ENCODE peak calls at places on chromosomes 2 and 18, in eight cellular contexts. T, P, U, C, H, F, G and M are unnamed samples.

GRCh38 chr2:186437719-186438118 is 48.3 kb upstream of the ZC3H15 start:
- DNase-seq in T (no peak), P (no peak), U (no peak), C (no peak), H (no peak), F (no peak), G (no peak), M (no peak)

GRCh38 chr2:6977095-6977777 is 60.0 kb downstream of the RNF144A start:
- DNase-seq in T (no peak), P (peak), U (no peak), C (no peak), H (no peak), F (no peak), G (no peak), M (no peak)

GRCh38 chr2:1638281-1638860 is 105.9 kb downstream of the PXDN start:
- DNase-seq in T (no peak), P (no peak), U (no peak), C (no peak), H (no peak), F (no peak), G (no peak), M (no peak)

GRCh38 chr2:27704342-27704876 is 40.7 kb downstream of the SLC4A1AP start:
- DNase-seq in T (no peak), P (no peak), U (no peak), C (no peak), H (no peak), F (no peak), G (no peak), M (no peak)

GRCh38 chr18:31440787-31441186 is 6.8 kb upstream of the DSG3 start:
- DNase-seq in T (no peak), P (no peak), U (no peak), C (no peak), H (no peak), F (no peak), G (no peak), M (no peak)

GRCh38 chr2:121285077-121285449 is at the start of gene TFCP2L1:
- DNase-seq in T (peak), P (peak), U (no peak), C (peak), H (no peak), F (peak), G (peak), M (no peak)

GRCh38 chr2:64857581-64858471 is 131.4 kb upstream of the SLC1A4 start:
- DNase-seq in T (no peak), P (no peak), U (no peak), C (no peak), H (no peak), F (no peak), G (no peak), M (no peak)

GRCh38 chr2:70767699-70768584 is at the start of gene ADD2:
- DNase-seq in T (peak), P (peak), U (no peak), C (peak), H (no peak), F (peak), G (peak), M (peak)

GRCh38 chr2:225660262-225661091 is 261.0 kb downstream of the NYAP2 start:
- DNase-seq in T (peak), P (peak), U (peak), C (peak), H (no peak), F (peak), G (peak), M (peak)

GRCh38 chr2:6148887-6149286 is 456.7 kb downstream of the SOX11 start:
- DNase-seq in T (no peak), P (no peak), U (no peak), C (no peak), H (no peak), F (no peak), G (no peak), M (no peak)

GRCh38 chr2:79686884-79687283 is 174.0 kb downstream of the CTNNA2 start:
- DNase-seq in T (no peak), P (no peak), U (no peak), C (no peak), H (no peak), F (no peak), G (no peak), M (no peak)

GRCh38 chr18:7514796-7515440 is 52.2 kb upstream of the PTPRM start:
- DNase-seq in T (no peak), P (no peak), U (no peak), C (no peak), H (no peak), F (peak), G (peak), M (no peak)

GRCh38 chr2:64222942-64223511 is 78.8 kb upstream of the PELI1 start:
- DNase-seq in T (no peak), P (no peak), U (no peak), C (no peak), H (no peak), F (no peak), G (no peak), M (no peak)

GRCh38 chr2:150792780-150793300 is 305.4 kb upstream of the RND3 start:
- DNase-seq in T (no peak), P (no peak), U (no peak), C (no peak), H (no peak), F (no peak), G (no peak), M (no peak)

GRCh38 chr2:236309669-236310029 is 45.4 kb upstream of the ASB18 start:
- DNase-seq in T (peak), P (peak), U (peak), C (no peak), H (no peak), F (no peak), G (peak), M (no peak)

GRCh38 chr2:232550351-232551261 is at the start of the genes EIF4E2 and TIGD1:
- DNase-seq in T (peak), P (peak), U (peak), C (peak), H (peak), F (peak), G (peak), M (peak)

GRCh38 chr18:73235491-73235890 is 367.7 kb upstream of the NETO1 start:
- DNase-seq in T (no peak), P (peak), U (no peak), C (no peak), H (peak), F (no peak), G (no peak), M (no peak)

GRCh38 chr2:169761251-169761969 is 27.8 kb downstream of the KLHL23 start:
- DNase-seq in T (no peak), P (no peak), U (no peak), C (no peak), H (no peak), F (no peak), G (no peak), M (no peak)

GRCh38 chr2:170157025-170157684 is 20.8 kb upstream of the MYO3B start:
- DNase-seq in T (no peak), P (peak), U (no peak), C (no peak), H (no peak), F (no peak), G (no peak), M (no peak)

GRCh38 chr2:45274190-45274926 is 265.1 kb upstream of the SIX2 start:
- DNase-seq in T (no peak), P (no peak), U (no peak), C (no peak), H (no peak), F (no peak), G (peak), M (no peak)

GRCh38 chr2:9554841-9555337 is 741 bp downstream of the ADAM17 start:
- DNase-seq in T (peak), P (peak), U (no peak), C (no peak), H (no peak), F (peak), G (no peak), M (no peak)

GRCh38 chr2:184203661-184204060 is 394.7 kb upstream of the ZNF804A start:
- DNase-seq in T (no peak), P (no peak), U (no peak), C (no peak), H (no peak), F (no peak), G (no peak), M (no peak)

GRCh38 chr2:120369250-120369649 is 23.3 kb downstream of the INHBB start:
- DNase-seq in T (no peak), P (no peak), U (no peak), C (no peak), H (no peak), F (no peak), G (no peak), M (no peak)

GRCh38 chr2:78035804-78036203 is 513.6 kb upstream of the LRRTM4 start:
- DNase-seq in T (no peak), P (no peak), U (no peak), C (no peak), H (no peak), F (no peak), G (peak), M (no peak)

GRCh38 chr2:113962692-113963480 is 73.0 kb downstream of the ACTR3 start:
- DNase-seq in T (no peak), P (no peak), U (no peak), C (no peak), H (peak), F (no peak), G (no peak), M (no peak)

GRCh38 chr18:3867768-3868445 is 417.9 kb downstream of the TGIF1 start:
- DNase-seq in T (no peak), P (no peak), U (no peak), C (no peak), H (no peak), F (no peak), G (no peak), M (no peak)

GRCh38 chr2:36789181-36789804 is 92.8 kb downstream of the VIT start:
- DNase-seq in T (no peak), P (no peak), U (no peak), C (no peak), H (no peak), F (no peak), G (no peak), M (no peak)
- TF ChIP-seq CTCF in T (no peak), P (no peak), U (no peak), C (no peak), H (no peak), F (no peak), G (no peak), M (no peak)

DNA sequence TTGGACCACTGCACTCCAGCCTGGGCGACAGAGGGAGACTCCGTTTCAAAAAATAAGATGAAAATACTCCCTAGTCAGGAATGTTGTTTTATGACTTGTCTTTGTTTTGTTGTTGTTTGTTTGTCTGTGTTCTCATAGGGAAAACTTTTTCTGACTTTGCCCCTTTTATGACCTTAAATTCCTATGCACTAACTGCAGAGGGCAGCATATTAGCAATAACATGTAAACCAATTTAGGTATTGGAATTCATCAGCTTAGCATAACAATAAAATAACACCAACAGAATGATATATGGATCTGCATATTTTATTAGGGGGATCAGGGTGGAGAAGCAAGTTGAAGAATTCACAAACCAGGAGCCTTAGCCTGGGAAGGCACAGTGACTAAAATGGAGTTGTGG is 631.5 kb downstream of the SUCLG1 start:
- DNase-seq in T (no peak), P (no peak), U (no peak), C (no peak), H (no peak), F (no peak), G (no peak), M (no peak)
- TF ChIP-seq CTCF in T (peak), P (no peak), U (no peak), C (no peak), H (no peak), F (no peak), G (peak), M (peak)

GRCh38 chr2:126972272-126972626 is 73.6 kb downstream of the TEX51 start:
- DNase-seq in T (no peak), P (no peak), U (no peak), C (no peak), H (no peak), F (no peak), G (no peak), M (no peak)
- TF ChIP-seq CTCF in T (peak), P (peak), U (no peak), C (peak), H (no peak), F (peak), G (no peak), M (no peak)

GRCh38 chr2:219207884-219208740 is 1.5 kb downstream of the ZFAND2B start:
- DNase-seq in T (no peak), P (peak), U (no peak), C (no peak), H (no peak), F (no peak), G (peak), M (no peak)

GRCh38 chr2:219207254-219207883 is 787 bp downstream of the ZFAND2B start:
- DNase-seq in T (no peak), P (no peak), U (no peak), C (no peak), H (no peak), F (no peak), G (no peak), M (no peak)

GRCh38 chr2:219205165-219205538 is 1.4 kb upstream of the ZFAND2B start:
- DNase-seq in T (no peak), P (no peak), U (no peak), C (no peak), H (no peak), F (no peak), G (no peak), M (no peak)

GRCh38 chr2:219205981-219206441 is 571 bp upstream of the ZFAND2B start:
- DNase-seq in T (no peak), P (no peak), U (no peak), C (no peak), H (no peak), F (no peak), G (no peak), M (no peak)

GRCh38 chr2:219206442-219207253 is at the start of gene ZFAND2B:
- DNase-seq in T (peak), P (peak), U (peak), C (peak), H (no peak), F (peak), G (peak), M (peak)
- TF ChIP-seq CTCF in T (no peak), P (no peak), U (no peak), C (no peak), H (no peak), F (no peak), G (no peak), M (peak)

DNA sequence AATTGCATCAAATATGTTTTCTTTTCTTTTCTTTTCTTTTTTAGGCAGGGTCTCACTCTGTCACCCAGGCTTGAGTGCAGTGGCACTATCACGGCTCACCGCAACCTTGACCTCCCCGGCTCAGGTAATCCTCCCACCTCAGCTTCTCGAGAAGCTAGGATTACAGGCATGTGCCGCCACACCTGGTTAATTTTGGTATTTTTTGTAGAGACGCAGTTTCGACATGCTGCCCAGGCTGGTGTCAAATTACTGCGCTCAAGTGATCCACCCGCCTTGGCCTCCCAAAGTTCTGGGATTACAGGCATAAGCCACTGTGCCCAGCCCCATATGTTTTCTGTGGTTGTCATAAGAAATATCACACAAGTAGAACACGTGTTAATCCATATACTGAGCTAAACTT is 14.7 kb downstream of the ENOSF1 start:
- DNase-seq in T (no peak), P (no peak), U (no peak), C (no peak), H (no peak), F (no peak), G (peak), M (peak)
- TF ChIP-seq CTCF in T (no peak), P (no peak), U (no peak), C (no peak), H (no peak), F (no peak), G (peak), M (no peak)

DNA sequence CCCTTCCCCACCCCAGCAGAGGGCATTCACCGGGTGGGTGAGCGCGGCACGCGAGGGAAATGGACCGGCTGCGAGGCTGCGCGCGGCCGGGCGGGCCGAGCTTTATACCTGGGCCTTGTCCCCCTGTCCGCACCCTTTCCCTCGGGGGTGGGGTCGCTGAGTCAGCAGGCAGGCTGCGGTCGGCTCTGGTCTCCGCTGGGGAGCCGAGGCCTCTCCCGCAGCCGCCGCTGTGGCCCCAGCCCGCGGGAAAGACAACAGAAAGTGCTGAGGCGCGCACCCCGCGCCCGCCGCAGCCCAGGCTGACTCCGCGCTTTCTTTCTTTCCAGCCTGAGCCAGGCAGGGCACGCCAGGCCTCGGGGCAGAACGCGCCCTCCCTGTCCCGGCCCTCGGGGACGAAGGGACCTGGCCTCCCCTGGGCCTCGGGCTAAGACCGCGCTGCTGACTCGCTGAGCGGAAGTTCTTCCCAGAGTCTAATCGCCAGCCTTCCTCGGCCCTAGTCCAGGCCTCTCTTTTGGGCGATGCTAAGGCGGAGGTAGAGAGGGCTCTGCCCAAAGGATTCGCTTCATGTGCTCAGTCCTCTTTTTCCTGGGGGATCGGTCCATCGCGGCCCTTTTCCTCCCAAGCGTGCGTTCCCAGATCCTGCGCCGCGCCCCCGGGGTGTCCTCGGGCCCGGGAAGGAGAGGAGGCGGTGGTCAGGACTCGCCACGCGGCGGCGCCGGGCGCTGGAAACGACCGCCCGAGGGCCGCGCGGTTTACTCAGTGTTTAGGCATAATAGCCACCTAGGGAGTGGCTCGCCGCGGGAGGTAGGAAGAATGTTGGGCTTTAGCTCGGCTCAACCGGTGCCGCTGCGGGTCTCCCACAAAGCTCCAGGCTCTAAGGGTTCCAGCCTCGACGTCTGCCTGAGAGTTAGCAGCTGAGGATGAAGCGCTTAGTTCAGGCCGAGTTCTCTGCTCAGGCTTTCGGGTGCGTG is at the start of gene CRYBA2:
- DNase-seq in T (peak), P (no peak), U (no peak), C (no peak), H (no peak), F (no peak), G (peak), M (peak)
- TF ChIP-seq CTCF in T (no peak), P (no peak), U (peak), C (no peak), H (peak), F (no peak), G (peak), M (no peak)

GRCh38 chr18:9474983-9475642 is at the start of gene RALBP1:
- DNase-seq in T (peak), P (peak), U (peak), C (peak), H (peak), F (peak), G (peak), M (peak)
- TF ChIP-seq CTCF in T (no peak), P (peak), U (peak), C (peak), H (peak), F (no peak), G (no peak), M (no peak)

DNA sequence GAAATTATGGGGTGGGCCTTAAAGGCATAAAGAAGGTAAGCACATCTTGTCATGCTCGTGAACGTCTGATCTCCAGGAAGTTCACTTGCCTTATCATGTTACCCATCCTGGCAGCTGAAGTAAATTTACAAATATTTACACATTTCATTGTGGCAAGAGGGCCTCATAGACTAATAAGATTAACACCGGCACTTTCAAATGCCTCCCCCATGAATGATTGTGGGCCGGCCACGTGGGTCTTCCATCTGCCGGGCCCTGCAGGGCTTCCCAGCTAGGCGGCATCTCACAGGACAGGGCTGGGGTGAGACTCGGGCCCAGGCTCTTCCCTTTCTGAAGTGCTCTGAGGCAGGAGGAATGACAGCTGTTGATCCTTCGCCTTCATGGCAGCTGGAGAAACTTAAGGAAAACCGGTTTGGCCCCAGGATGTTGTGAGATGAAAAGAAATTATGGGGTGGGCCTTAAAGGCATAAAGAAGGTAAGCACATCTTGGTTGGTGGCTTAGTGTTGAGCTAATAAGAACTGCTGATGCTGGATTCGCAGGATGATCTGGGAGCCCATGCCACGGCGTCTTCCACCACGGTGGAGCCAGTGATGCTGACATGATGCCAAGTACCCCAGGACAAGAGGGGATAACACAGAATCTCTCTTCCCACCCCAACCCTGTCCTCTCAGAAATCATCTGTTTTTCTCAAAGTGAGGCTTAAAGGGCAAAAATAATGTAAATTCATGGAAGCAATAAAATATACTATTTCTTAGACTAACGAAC is 176.3 kb downstream of the SEPTIN10 start:
- DNase-seq in T (no peak), P (no peak), U (no peak), C (peak), H (no peak), F (no peak), G (no peak), M (no peak)
- TF ChIP-seq CTCF in T (no peak), P (no peak), U (no peak), C (no peak), H (no peak), F (no peak), G (no peak), M (no peak)

GRCh38 chr2:147081826-147082225 is 763.0 kb upstream of the ACVR2A start:
- DNase-seq in T (no peak), P (no peak), U (no peak), C (no peak), H (no peak), F (no peak), G (no peak), M (no peak)

GRCh38 chr2:147076634-147077033 is 768.2 kb upstream of the ACVR2A start:
- DNase-seq in T (no peak), P (no peak), U (no peak), C (no peak), H (no peak), F (no peak), G (no peak), M (no peak)
- TF ChIP-seq CTCF in T (no peak), P (no peak), U (no peak), C (no peak), H (no peak), F (no peak), G (no peak), M (no peak)